ENCODE peak calls at places on chromosomes 1 and 21, in four cellular contexts. O is cardiac muscle cell, B is omental fat pad, H is right cardiac atrium. M is an unnamed sample.

GRCh38 chr1:3547055-3548005 is 64.0 kb downstream of the MEGF6 start:
- DNase-seq in O (no peak), B (no peak), H (no peak), M (no peak)

GRCh38 chr1:61253059-61253735 is 170.8 kb downstream of the NFIA start:
- DNase-seq in O (peak; percentile 83), B (no peak), H (peak; percentile 89), M (peak; percentile 76)

GRCh38 chr1:2934642-2935081 is 86.6 kb upstream of the ACTRT2 start:
- DNase-seq in O (no peak), B (no peak), H (no peak), M (peak; percentile 33)

GRCh38 chr1:20725189-20726106 is 7.1 kb downstream of the SH2D5 start:
- DNase-seq in O (peak; percentile 25), B (no peak), H (peak; percentile 41), M (no peak)

GRCh38 chr1:66596191-66596590 is 62.2 kb downstream of the SGIP1 start:
- DNase-seq in O (no peak), B (no peak), H (no peak), M (no peak)

GRCh38 chr1:59422921-59423575 is 126.2 kb downstream of the FGGY start:
- DNase-seq in O (peak; percentile 84), B (peak; percentile 97), H (peak; percentile 89), M (no peak)

GRCh38 chr1:2279210-2279639 is 51.1 kb downstream of the SKI start:
- DNase-seq in O (peak; percentile 98), B (no peak), H (peak; percentile 94), M (peak; percentile 80)

GRCh38 chr21:18274370-18274769 is 29.7 kb downstream of the CHODL start:
- DNase-seq in O (no peak), B (no peak), H (no peak), M (no peak)

GRCh38 chr1:55055951-55056631 is 16.7 kb downstream of the PCSK9 start:
- DNase-seq in O (no peak), B (no peak), H (no peak), M (no peak)

GRCh38 chr1:20343149-20343936 is 52.7 kb downstream of the VWA5B1 start:
- DNase-seq in O (no peak), B (no peak), H (peak; percentile 71), M (peak; percentile 60)

GRCh38 chr1:81921344-81921743 is 120.6 kb downstream of the ADGRL2 start:
- DNase-seq in O (no peak), B (no peak), H (no peak), M (no peak)

GRCh38 chr1:14974361-14974760 is 179.2 kb upstream of the TMEM51 start:
- DNase-seq in O (no peak), B (no peak), H (no peak), M (no peak)

GRCh38 chr1:53076721-53077598 is 14.9 kb downstream of the PODN start:
- DNase-seq in O (no peak), B (no peak), H (peak; percentile 62), M (peak; percentile 66)

GRCh38 chr1:80909175-80909784 is 891.5 kb upstream of the ADGRL2 start:
- DNase-seq in O (no peak), B (no peak), H (no peak), M (no peak)

GRCh38 chr1:168320805-168321577 is 40.3 kb downstream of the TBX19 start:
- DNase-seq in O (peak; percentile 92), B (no peak), H (peak; percentile 45), M (no peak)

GRCh38 chr1:13228343-13228781 is 2.4 kb upstream of the PRAMEF18 start:
- DNase-seq in O (no peak), B (peak; percentile 15), H (no peak), M (no peak)